ENCODE peak calls at places on chromosomes 6 and 20, in seven cellular contexts. One of them, this sample, is unnamed.

GRCh38 chr6:25229671-25230321 is 49.4 kb upstream of the CARMIL1 start:
- DNase-seq in bronchial epithelial cell: peak
- DNase-seq in breast epithelium: no peak
- DNase-seq in NB4: no peak
- DNase-seq in ovary: no peak
- DNase-seq in choroid plexus epithelial cell: peak
- DNase-seq in endodermal cell: no peak
- DNase-seq in this sample: no peak

GRCh38 chr6:50952092-50952932 is 133.6 kb downstream of the TFAP2B start:
- DNase-seq in choroid plexus epithelial cell: peak
- DNase-seq in breast epithelium: no peak
- DNase-seq in ovary: no peak
- DNase-seq in endodermal cell: peak
- DNase-seq in bronchial epithelial cell: peak
- DNase-seq in NB4: peak
- DNase-seq in this sample: no peak

GRCh38 chr6:47413752-47414516 is 63.7 kb upstream of the CD2AP start:
- DNase-seq in NB4: peak
- DNase-seq in breast epithelium: no peak
- DNase-seq in choroid plexus epithelial cell: peak
- DNase-seq in bronchial epithelial cell: peak
- DNase-seq in ovary: peak
- DNase-seq in endodermal cell: no peak
- DNase-seq in this sample: peak

GRCh38 chr20:57225197-57225733 is 41.2 kb downstream of the BMP7 start:
- DNase-seq in bronchial epithelial cell: no peak
- DNase-seq in endodermal cell: no peak
- DNase-seq in breast epithelium: no peak
- DNase-seq in NB4: peak
- DNase-seq in ovary: no peak
- DNase-seq in choroid plexus epithelial cell: no peak
- DNase-seq in this sample: no peak

GRCh38 chr6:87431263-87431662 is 23.5 kb downstream of the CFAP206 start:
- DNase-seq in breast epithelium: no peak
- DNase-seq in endodermal cell: no peak
- DNase-seq in NB4: no peak
- DNase-seq in bronchial epithelial cell: peak
- DNase-seq in choroid plexus epithelial cell: peak
- DNase-seq in ovary: no peak
- DNase-seq in this sample: no peak

GRCh38 chr6:170134077-170135040 is 156.5 kb downstream of the DLL1 start:
- DNase-seq in ovary: peak
- DNase-seq in bronchial epithelial cell: no peak
- DNase-seq in choroid plexus epithelial cell: no peak
- DNase-seq in breast epithelium: no peak
- DNase-seq in NB4: no peak
- DNase-seq in endodermal cell: peak
- DNase-seq in this sample: no peak

GRCh38 chr20:3678893-3679720 is 2.7 kb downstream of the ADAM33 start:
- DNase-seq in NB4: no peak
- DNase-seq in breast epithelium: no peak
- DNase-seq in choroid plexus epithelial cell: no peak
- DNase-seq in bronchial epithelial cell: no peak
- DNase-seq in ovary: no peak
- DNase-seq in endodermal cell: no peak
- DNase-seq in this sample: no peak

GRCh38 chr20:37976862-37977261 is 56.4 kb downstream of the TTI1 start:
- DNase-seq in bronchial epithelial cell: no peak
- DNase-seq in choroid plexus epithelial cell: no peak
- DNase-seq in endodermal cell: no peak
- DNase-seq in ovary: no peak
- DNase-seq in breast epithelium: no peak
- DNase-seq in NB4: no peak
- DNase-seq in this sample: no peak

GRCh38 chr20:40869416-40870147 is 159.0 kb upstream of the TOP1 start:
- DNase-seq in breast epithelium: no peak
- DNase-seq in endodermal cell: peak
- DNase-seq in bronchial epithelial cell: no peak
- DNase-seq in ovary: no peak
- DNase-seq in choroid plexus epithelial cell: no peak
- DNase-seq in NB4: no peak
- DNase-seq in this sample: no peak

GRCh38 chr20:23061713-23062561 is 12.5 kb upstream of the THBD start:
- DNase-seq in bronchial epithelial cell: peak
- DNase-seq in ovary: peak
- DNase-seq in endodermal cell: peak
- DNase-seq in NB4: peak
- DNase-seq in breast epithelium: no peak
- DNase-seq in choroid plexus epithelial cell: peak
- DNase-seq in this sample: no peak
- TF ChIP-seq CTCF in bronchial epithelial cell: peak
- TF ChIP-seq CTCF in ovary: peak
- TF ChIP-seq CTCF in endodermal cell: peak
- TF ChIP-seq CTCF in NB4: peak
- TF ChIP-seq CTCF in breast epithelium: peak
- TF ChIP-seq CTCF in choroid plexus epithelial cell: peak
- TF ChIP-seq CTCF in this sample: peak

GRCh38 chr20:43662943-43663655 is 3.8 kb upstream of the MYBL2 start:
- DNase-seq in choroid plexus epithelial cell: no peak
- DNase-seq in ovary: no peak
- DNase-seq in breast epithelium: no peak
- DNase-seq in NB4: no peak
- DNase-seq in endodermal cell: peak
- DNase-seq in bronchial epithelial cell: peak
- DNase-seq in this sample: no peak

GRCh38 chr20:43653966-43654365 is 12.9 kb upstream of the MYBL2 start:
- DNase-seq in choroid plexus epithelial cell: no peak
- DNase-seq in bronchial epithelial cell: no peak
- DNase-seq in breast epithelium: no peak
- DNase-seq in ovary: no peak
- DNase-seq in endodermal cell: peak
- DNase-seq in NB4: no peak
- DNase-seq in this sample: no peak

GRCh38 chr20:43655937-43656336 is 11.0 kb upstream of the MYBL2 start:
- DNase-seq in breast epithelium: no peak
- DNase-seq in bronchial epithelial cell: no peak
- DNase-seq in NB4: no peak
- DNase-seq in ovary: no peak
- DNase-seq in endodermal cell: peak
- DNase-seq in choroid plexus epithelial cell: no peak
- DNase-seq in this sample: no peak

GRCh38 chr20:43658068-43658722 is 8.7 kb upstream of the MYBL2 start:
- DNase-seq in ovary: no peak
- DNase-seq in choroid plexus epithelial cell: no peak
- DNase-seq in breast epithelium: no peak
- DNase-seq in endodermal cell: peak
- DNase-seq in bronchial epithelial cell: no peak
- DNase-seq in NB4: no peak
- DNase-seq in this sample: no peak

DNA sequence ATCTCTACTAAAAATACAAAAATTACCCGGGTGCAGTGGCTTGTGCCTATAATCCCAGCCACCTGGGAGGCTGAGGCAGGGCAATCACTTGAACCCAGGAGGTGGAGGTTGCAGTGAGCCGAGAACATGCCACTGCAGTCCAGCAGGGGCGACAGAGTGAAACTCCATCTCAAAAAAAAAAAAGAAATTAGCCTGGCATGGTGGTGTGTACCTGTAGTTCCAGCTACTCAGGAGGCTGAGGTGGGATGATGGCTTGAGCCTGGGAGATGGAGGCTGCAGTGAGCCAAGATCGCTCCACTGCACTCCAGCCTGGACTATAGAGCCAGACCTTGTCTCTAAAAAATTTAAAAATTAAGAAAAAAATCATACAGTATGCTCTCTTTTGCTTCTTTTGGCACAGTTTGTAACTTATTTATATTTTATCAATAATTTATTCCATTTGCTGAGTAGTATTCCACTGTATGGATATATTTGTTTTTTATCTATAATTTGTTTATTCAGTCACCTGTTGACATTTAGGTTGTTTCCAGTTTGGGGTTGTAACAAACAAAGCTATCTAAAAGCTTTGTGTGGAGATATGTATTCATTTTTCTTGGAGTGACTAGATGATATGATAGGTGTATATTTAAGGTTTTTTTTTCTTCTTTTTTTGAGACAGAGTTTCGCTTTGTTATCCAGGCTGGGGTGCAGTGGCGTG is 8.0 kb upstream of the MYBL2 start:
- DNase-seq in choroid plexus epithelial cell: no peak
- DNase-seq in endodermal cell: peak
- DNase-seq in NB4: no peak
- DNase-seq in bronchial epithelial cell: no peak
- DNase-seq in ovary: no peak
- DNase-seq in breast epithelium: no peak
- DNase-seq in this sample: no peak
- TF ChIP-seq CTCF in choroid plexus epithelial cell: peak
- TF ChIP-seq CTCF in endodermal cell: peak
- TF ChIP-seq CTCF in NB4: no peak
- TF ChIP-seq CTCF in bronchial epithelial cell: no peak
- TF ChIP-seq CTCF in ovary: no peak
- TF ChIP-seq CTCF in breast epithelium: no peak
- TF ChIP-seq CTCF in this sample: no peak

DNA sequence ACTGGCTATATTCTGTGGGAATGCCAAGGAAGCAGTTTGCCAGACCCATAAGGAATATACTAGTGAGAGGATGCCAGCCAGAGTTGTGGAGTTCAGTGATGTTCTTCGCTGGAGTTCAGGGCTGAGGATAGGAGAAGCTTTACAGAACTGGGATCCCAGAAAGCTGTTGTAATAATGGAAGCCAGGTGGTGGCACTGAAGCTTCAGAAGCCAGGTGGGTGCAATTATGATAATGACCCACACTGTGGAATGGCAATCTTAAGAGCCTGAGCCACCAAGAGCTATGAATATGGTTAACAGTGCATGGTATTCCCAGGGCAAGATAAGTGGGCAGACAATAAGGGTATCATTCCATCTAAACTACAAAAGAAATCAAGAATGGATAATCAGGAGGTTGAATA is 25.1 kb upstream of the ENPP1 start:
- DNase-seq in choroid plexus epithelial cell: peak
- DNase-seq in bronchial epithelial cell: peak
- DNase-seq in NB4: no peak
- DNase-seq in breast epithelium: no peak
- DNase-seq in endodermal cell: peak
- DNase-seq in ovary: no peak
- DNase-seq in this sample: no peak
- TF ChIP-seq CTCF in choroid plexus epithelial cell: peak
- TF ChIP-seq CTCF in bronchial epithelial cell: peak
- TF ChIP-seq CTCF in NB4: no peak
- TF ChIP-seq CTCF in breast epithelium: no peak
- TF ChIP-seq CTCF in endodermal cell: peak
- TF ChIP-seq CTCF in ovary: no peak
- TF ChIP-seq CTCF in this sample: no peak

GRCh38 chr6:158143700-158144099 is 24.4 kb downstream of the SERAC1 start:
- DNase-seq in NB4: peak
- DNase-seq in breast epithelium: no peak
- DNase-seq in choroid plexus epithelial cell: peak
- DNase-seq in bronchial epithelial cell: peak
- DNase-seq in endodermal cell: peak
- DNase-seq in ovary: no peak
- DNase-seq in this sample: peak
- TF ChIP-seq CTCF in NB4: peak
- TF ChIP-seq CTCF in breast epithelium: no peak
- TF ChIP-seq CTCF in choroid plexus epithelial cell: peak
- TF ChIP-seq CTCF in bronchial epithelial cell: peak
- TF ChIP-seq CTCF in endodermal cell: peak
- TF ChIP-seq CTCF in ovary: no peak
- TF ChIP-seq CTCF in this sample: peak

DNA sequence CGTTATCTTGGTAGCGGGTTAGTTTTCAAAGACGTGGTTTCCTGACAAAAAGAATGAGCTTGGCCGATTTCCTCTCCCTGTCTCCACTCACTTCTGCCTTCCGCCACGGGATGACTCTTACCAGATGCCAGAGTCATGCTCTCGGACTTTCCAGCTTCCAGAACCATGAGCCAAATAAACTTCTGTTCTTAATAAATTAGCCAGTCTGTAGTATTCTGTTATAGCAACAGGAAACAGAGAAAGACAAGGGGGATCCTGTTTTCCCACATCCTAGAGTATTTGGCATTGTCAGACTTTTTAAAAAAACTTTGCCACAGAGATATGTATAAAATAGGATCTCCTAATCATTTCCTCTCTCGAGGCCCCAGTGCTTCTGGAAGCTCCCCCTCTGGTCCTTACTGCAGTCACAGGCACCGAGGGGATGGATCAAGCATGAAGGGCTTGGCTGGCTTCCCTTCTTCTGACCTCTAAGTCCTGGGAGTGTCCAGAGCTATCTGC is 84.9 kb upstream of the NAA20 start:
- DNase-seq in endodermal cell: no peak
- DNase-seq in bronchial epithelial cell: no peak
- DNase-seq in NB4: no peak
- DNase-seq in ovary: peak
- DNase-seq in breast epithelium: no peak
- DNase-seq in choroid plexus epithelial cell: peak
- DNase-seq in this sample: no peak
- TF ChIP-seq CTCF in endodermal cell: no peak
- TF ChIP-seq CTCF in bronchial epithelial cell: no peak
- TF ChIP-seq CTCF in NB4: no peak
- TF ChIP-seq CTCF in ovary: no peak
- TF ChIP-seq CTCF in breast epithelium: no peak
- TF ChIP-seq CTCF in choroid plexus epithelial cell: no peak
- TF ChIP-seq CTCF in this sample: no peak